ENCODE peak calls at places on chromosomes 16 and 17, in ten cellular contexts. I is NCI-H1417; U is activated B cell treated with CpG ODN at 0.5 μM for 24 hours; K is AG10803; N is activated T-cell treated with anti-CD3 and anti-CD28 coated beads for 1 hour; A is activated T-helper 2 cell treated with anti-CD3 and anti-CD28 coated beads, Interferon-gamma antibody, Interleukin-2, Interleukin-4, amounts not matched to agents 10 μg/mL and 5 μg/mL and 100 μg/mL, durations not matched to agents 14 hours and 24 hours and 36 hours; H is stimulated activated CD4-positive, alpha-beta T cell treated with anti-CD3 and anti-CD28 coated beads, Interleukin-1b, Interleukin-23, amount 100 ng/mL, for 1 hour; X is stimulated activated CD8-positive, alpha-beta memory T cell treated with anti-CD3 and anti-CD28 coated beads, Interleukin-12 subunit alpha, Interleukin-12 subunit beta, amount 100 ng/mL, for 1 hour; J is NCI-H345; F is ovary. D is an unnamed sample.

GRCh38 chr16:56108724-56109123 is 82.6 kb upstream of the GNAO1 start:
- DNase-seq in H (no peak), N (no peak), K (no peak), I (no peak), X (no peak), U (no peak), J (no peak), F (no peak), A (no peak), D (no peak)

GRCh38 chr16:48081656-48082055 is 74.1 kb downstream of the ABCC12 start:
- DNase-seq in H (no peak), J (no peak), U (no peak), N (no peak), K (peak), F (no peak), I (no peak), X (no peak), A (no peak), D (no peak)

GRCh38 chr16:28531777-28532744 is 6.7 kb downstream of the NUPR1 start:
- DNase-seq in F (peak), I (no peak), U (no peak), H (no peak), J (no peak), N (no peak), A (no peak), K (peak), X (no peak), D (peak)

GRCh38 chr17:75587718-75588545 is at the start of gene MYO15B:
- DNase-seq in F (peak), J (peak), H (peak), N (peak), X (peak), K (no peak), I (no peak), U (peak), A (peak), D (peak)

GRCh38 chr17:70329751-70330150 is 160.4 kb downstream of the KCNJ2 start:
- DNase-seq in N (no peak), U (no peak), H (no peak), J (no peak), K (no peak), I (peak), X (no peak), F (no peak), A (no peak), D (no peak)

GRCh38 chr17:40366861-40367518 is 2.5 kb upstream of the GJD3 start:
- DNase-seq in J (no peak), A (no peak), F (peak), X (no peak), U (no peak), I (no peak), K (no peak), H (no peak), N (no peak), D (no peak)

GRCh38 chr17:77129568-77130301 is 11.0 kb upstream of the SEC14L1 start:
- DNase-seq in I (no peak), K (peak), A (no peak), X (no peak), F (no peak), N (no peak), U (no peak), J (no peak), H (no peak), D (no peak)

GRCh38 chr17:46876353-46876887 is 25.0 kb downstream of the WNT9B start:
- DNase-seq in X (no peak), I (peak), K (no peak), U (no peak), H (no peak), N (no peak), F (no peak), A (no peak), J (peak), D (no peak)

GRCh38 chr16:14562691-14563491 is 67.2 kb downstream of the PARN start:
- DNase-seq in A (no peak), K (peak), H (no peak), X (no peak), J (no peak), I (no peak), F (no peak), U (no peak), N (no peak), D (no peak)

GRCh38 chr17:40073454-40074174 is 10.8 kb downstream of the THRA start:
- DNase-seq in X (no peak), J (no peak), N (no peak), H (no peak), U (no peak), K (no peak), I (no peak), A (no peak), F (no peak), D (no peak)

GRCh38 chr17:48225725-48226567 is 118.4 kb downstream of the SNX11 start:
- DNase-seq in N (no peak), H (no peak), A (no peak), I (no peak), J (no peak), U (no peak), X (no peak), F (no peak), K (no peak), D (no peak)

GRCh38 chr17:16468428-16468992 is 23.5 kb downstream of the LRRC75A start:
- DNase-seq in A (no peak), N (no peak), I (no peak), J (no peak), K (no peak), U (no peak), X (no peak), F (no peak), H (no peak), D (no peak)

GRCh38 chr17:27733771-27734170 is 66.6 kb downstream of the NOS2 start:
- DNase-seq in K (peak), J (no peak), F (no peak), H (no peak), I (no peak), N (no peak), U (no peak), X (no peak), A (no peak), D (no peak)

GRCh38 chr17:70072900-70073299 is 2.1 kb upstream of the KCNJ16 start:
- DNase-seq in K (no peak), A (no peak), J (no peak), X (no peak), I (no peak), H (no peak), F (peak), N (no peak), U (no peak), D (no peak)

GRCh38 chr16:20676268-20676828 is 21.1 kb downstream of the ACSM1 start:
- DNase-seq in N (no peak), F (no peak), H (no peak), U (no peak), K (no peak), A (no peak), J (peak), X (no peak), I (peak), D (no peak)

GRCh38 chr17:77726549-77726957 is 231.9 kb upstream of the TNRC6C start:
- DNase-seq in H (no peak), N (no peak), I (no peak), U (no peak), X (no peak), K (no peak), A (no peak), J (no peak), F (no peak), D (no peak)

GRCh38 chr16:3503513-3503912 is 2.7 kb downstream of the CLUAP1 start:
- DNase-seq in U (no peak), N (peak), H (no peak), F (no peak), X (no peak), A (peak), J (no peak), I (no peak), K (no peak), D (no peak)

GRCh38 chr17:74330446-74330845 is 4.4 kb downstream of the KIF19 start:
- DNase-seq in F (no peak), K (no peak), J (no peak), A (no peak), U (no peak), X (no peak), N (no peak), I (no peak), H (no peak), D (no peak)